ENCODE peak calls at places on chromosomes 16 and 17, in six cellular contexts. H is GM23338, L is SK-N-SH, Z is breast epithelium, U is sigmoid colon, F is transverse colon. C is an unnamed sample. For H3K4me1, the result is how much of the 10 kb centered on the place peaks cover.

GRCh38 chr16:50837324-50837723 is 95.4 kb downstream of the CYLD start:
- DNase-seq in H (no peak), L (no peak), Z (no peak), U (no peak), F (no peak), C (no peak)

GRCh38 chr17:41329279-41329925 is 13.9 kb upstream of the KRTAP17-1 start:
- DNase-seq in H (peak), L (peak), Z (no peak), U (no peak), F (peak), C (peak)

GRCh38 chr17:61813211-61813610 is 50.1 kb downstream of the BRIP1 start:
- DNase-seq in H (no peak), L (no peak), Z (no peak), U (no peak), F (no peak), C (no peak)

GRCh38 chr16:83054302-83054701 is 427.5 kb downstream of the CDH13 start:
- DNase-seq in H (no peak), L (no peak), Z (no peak), U (no peak), F (no peak), C (no peak)

GRCh38 chr17:47967607-47968252 is 3.2 kb upstream of the CDK5RAP3 start:
- DNase-seq in H (no peak), L (no peak), Z (no peak), U (no peak), F (peak), C (peak)

GRCh38 chr17:19546289-19547065 is 12.8 kb downstream of the SLC47A1 start:
- DNase-seq in H (peak), L (no peak), Z (no peak), U (peak), F (peak), C (peak)

GRCh38 chr17:81237591-81238489 is 1.0 kb downstream of the TEPSIN start:
- DNase-seq in H (no peak), L (no peak), Z (no peak), U (no peak), F (no peak), C (no peak)

GRCh38 chr17:2580641-2581040 is 12.8 kb upstream of the PAFAH1B1 start:
- DNase-seq in H (no peak), L (no peak), Z (no peak), U (no peak), F (no peak), C (no peak)

GRCh38 chr17:7484964-7485377 is 805 bp downstream of the POLR2A start:
- DNase-seq in H (peak), L (no peak), Z (no peak), U (no peak), F (no peak), C (no peak)

GRCh38 chr16:55146939-55147338 is 177.1 kb upstream of the IRX6 start:
- DNase-seq in H (no peak), L (no peak), Z (no peak), U (no peak), F (no peak), C (no peak)

GRCh38 chr16:57062329-57062728 is 30.1 kb upstream of the CPNE2 start:
- DNase-seq in H (no peak), L (peak), Z (no peak), U (no peak), F (no peak), C (no peak)
- TF ChIP-seq POLR2AphosphoS5 in H (no peak), L (peak), Z (no peak), U (no peak), F (peak), C (no peak)

GRCh38 chr16:27235938-27236245 is 32.6 kb downstream of the KDM8 start:
- DNase-seq in H (no peak), L (no peak), Z (no peak), U (peak), F (no peak), C (no peak)

GRCh38 chr16:27237229-27238015 is 31.1 kb downstream of the NSMCE1 start:
- DNase-seq in H (peak), L (peak), Z (peak), U (peak), F (no peak), C (peak)

GRCh38 chr16:27238016-27238587 is 30.5 kb downstream of the NSMCE1 start:
- DNase-seq in H (no peak), L (no peak), Z (no peak), U (peak), F (peak), C (peak)

GRCh38 chr16:27235055-27235937 is 32.0 kb downstream of the KDM8 start:
- DNase-seq in H (peak), L (peak), Z (peak), U (peak), F (peak), C (peak)

GRCh38 chr16:27236635-27237228 is 31.8 kb downstream of the NSMCE1 start:
- DNase-seq in H (no peak), L (no peak), Z (no peak), U (peak), F (no peak), C (no peak)
- H3K4me1 ChIP-seq in H (under half), L (under half), Z (under half), U (under half), F (half or more), C (under half)

DNA sequence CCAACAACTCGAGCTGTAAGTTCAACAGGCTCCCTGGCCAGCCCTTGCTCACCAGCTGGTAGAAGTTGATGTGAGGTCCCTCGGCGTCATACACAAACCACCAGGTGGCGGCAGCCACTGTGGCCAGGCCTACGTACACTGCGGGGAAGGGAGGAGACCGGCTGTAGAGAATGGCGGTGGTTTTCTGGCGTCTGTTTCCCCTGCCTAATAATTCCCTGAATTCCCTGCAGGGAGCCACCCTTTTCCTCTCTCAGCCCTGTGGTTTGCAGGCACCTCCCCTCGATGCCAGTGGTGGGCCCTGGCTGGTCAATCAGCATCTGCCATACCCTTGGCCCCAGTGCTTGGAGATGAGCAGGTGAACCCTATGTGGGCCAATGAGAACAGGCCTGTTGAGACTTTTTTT is 18.9 kb upstream of the P2RX1 start:
- DNase-seq in H (peak), L (peak), Z (peak), U (no peak), F (peak), C (peak)
- TF ChIP-seq POLR2AphosphoS5 in H (no peak), L (no peak), Z (no peak), U (no peak), F (no peak), C (no peak)

GRCh38 chr17:55442953-55443683 is 21.5 kb upstream of the MMD start:
- DNase-seq in H (no peak), L (no peak), Z (no peak), U (peak), F (no peak), C (no peak)

GRCh38 chr17:55443904-55444303 is 22.3 kb upstream of the MMD start:
- DNase-seq in H (no peak), L (no peak), Z (no peak), U (no peak), F (no peak), C (no peak)

GRCh38 chr17:55442462-55442861 is 20.8 kb upstream of the MMD start:
- DNase-seq in H (no peak), L (no peak), Z (no peak), U (no peak), F (no peak), C (no peak)

GRCh38 chr17:55446581-55447205 is 25.1 kb upstream of the MMD start:
- DNase-seq in H (no peak), L (no peak), Z (no peak), U (no peak), F (no peak), C (no peak)

DNA sequence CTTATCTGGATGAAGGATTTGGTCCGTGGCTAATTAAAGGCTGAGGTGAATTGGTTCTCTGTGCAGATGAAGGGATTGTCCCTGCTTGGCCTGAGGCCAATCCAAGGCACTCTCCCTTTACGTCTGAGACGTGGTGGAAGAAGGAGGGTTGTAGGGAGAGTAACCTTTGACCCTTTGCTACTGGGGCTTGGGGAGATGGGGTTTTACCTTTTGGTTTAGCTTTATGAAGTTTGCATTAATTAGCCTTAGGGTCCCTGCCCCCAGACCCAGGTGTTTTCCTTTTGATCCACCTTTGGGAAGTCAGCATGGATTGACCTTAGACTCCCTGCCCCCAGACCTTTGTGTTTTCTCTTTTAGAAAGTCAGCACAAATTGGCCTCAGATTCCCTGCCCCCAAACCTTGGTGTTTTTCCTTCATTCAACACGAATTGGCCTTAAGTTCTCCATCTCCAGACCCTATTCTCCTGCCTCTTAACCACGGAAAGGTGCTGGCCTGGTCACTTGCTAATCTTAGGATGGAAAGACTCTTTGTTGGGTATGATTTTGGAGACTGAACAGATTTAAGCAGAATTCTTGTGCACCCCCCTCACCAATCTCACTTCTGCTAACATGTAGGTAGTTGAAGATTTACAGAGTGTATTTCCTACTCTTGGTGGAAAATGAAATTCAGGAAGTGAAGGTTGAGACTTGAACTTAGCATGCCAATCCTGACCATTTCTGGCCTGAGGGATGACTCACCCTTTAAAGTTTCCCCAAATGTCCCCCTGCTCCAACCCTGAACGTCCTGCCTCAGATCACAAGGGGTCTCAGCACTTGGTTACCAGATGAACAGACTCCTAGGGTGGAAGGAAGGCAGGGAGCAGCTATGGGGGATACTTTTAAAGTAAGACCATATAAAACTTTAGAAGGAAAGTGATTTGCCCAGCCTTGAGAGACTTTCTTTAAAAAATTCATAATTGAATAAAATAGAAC is 23.1 kb upstream of the MMD start:
- DNase-seq in H (no peak), L (no peak), Z (no peak), U (no peak), F (no peak), C (no peak)
- H3K4me1 ChIP-seq in H (under half), L (under half), Z (under half), U (half or more), F (under half), C (under half)